ENCODE peak calls at places on chromosomes 3 and 15, in seven cellular contexts. One of them, this sample, is unnamed.

GRCh38 chr3:53970656-53971055 is 79.0 kb upstream of the SELENOK start:
- DNase-seq in keratinocyte: no peak
- DNase-seq in bronchial epithelial cell: peak; percentile 15
- DNase-seq in hepatocyte: peak; percentile 16
- DNase-seq in ascending aorta: no peak
- DNase-seq in transverse colon: no peak
- DNase-seq in fibroblast of lung: no peak
- DNase-seq in this sample: no peak

GRCh38 chr3:150146891-150147761 is 176.4 kb upstream of the PFN2 start:
- DNase-seq in keratinocyte: peak; percentile 26
- DNase-seq in bronchial epithelial cell: peak; percentile 94
- DNase-seq in hepatocyte: peak; percentile 25
- DNase-seq in ascending aorta: no peak
- DNase-seq in transverse colon: peak; percentile 33
- DNase-seq in fibroblast of lung: peak; percentile 98
- DNase-seq in this sample: peak; percentile 85

GRCh38 chr3:136835817-136836510 is 17.0 kb downstream of the SLC35G2 start:
- DNase-seq in keratinocyte: no peak
- DNase-seq in bronchial epithelial cell: no peak
- DNase-seq in hepatocyte: no peak
- DNase-seq in ascending aorta: no peak
- DNase-seq in transverse colon: no peak
- DNase-seq in fibroblast of lung: peak; percentile 30
- DNase-seq in this sample: no peak

GRCh38 chr3:187943677-187944390 is 198.6 kb upstream of the BCL6 start:
- DNase-seq in keratinocyte: no peak
- DNase-seq in bronchial epithelial cell: peak; percentile 85
- DNase-seq in hepatocyte: peak; percentile 21
- DNase-seq in ascending aorta: no peak
- DNase-seq in transverse colon: no peak
- DNase-seq in fibroblast of lung: peak; percentile 42
- DNase-seq in this sample: no peak

GRCh38 chr3:154904328-154904727 is 175.8 kb upstream of the MME start:
- DNase-seq in keratinocyte: no peak
- DNase-seq in bronchial epithelial cell: peak; percentile 39
- DNase-seq in hepatocyte: peak; percentile 13
- DNase-seq in ascending aorta: no peak
- DNase-seq in transverse colon: no peak
- DNase-seq in fibroblast of lung: no peak
- DNase-seq in this sample: no peak

GRCh38 chr3:185717121-185717520 is 107.7 kb downstream of the IGF2BP2 start:
- DNase-seq in keratinocyte: no peak
- DNase-seq in bronchial epithelial cell: peak; percentile 83
- DNase-seq in hepatocyte: peak; percentile 56
- DNase-seq in ascending aorta: no peak
- DNase-seq in transverse colon: no peak
- DNase-seq in fibroblast of lung: peak; percentile 86
- DNase-seq in this sample: peak; percentile 54

GRCh38 chr15:100311099-100311751 is 30.6 kb downstream of the ADAMTS17 start:
- DNase-seq in keratinocyte: no peak
- DNase-seq in bronchial epithelial cell: no peak
- DNase-seq in hepatocyte: no peak
- DNase-seq in ascending aorta: no peak
- DNase-seq in transverse colon: no peak
- DNase-seq in fibroblast of lung: no peak
- DNase-seq in this sample: no peak

GRCh38 chr3:78255403-78255802 is 1215.5 kb downstream of the ROBO2 start:
- DNase-seq in keratinocyte: no peak
- DNase-seq in bronchial epithelial cell: peak; percentile 34
- DNase-seq in hepatocyte: no peak
- DNase-seq in ascending aorta: no peak
- DNase-seq in transverse colon: no peak
- DNase-seq in fibroblast of lung: peak; percentile 74
- DNase-seq in this sample: no peak

GRCh38 chr3:24519368-24520100 is 24.9 kb upstream of the THRB start:
- DNase-seq in keratinocyte: no peak
- DNase-seq in bronchial epithelial cell: no peak
- DNase-seq in hepatocyte: no peak
- DNase-seq in ascending aorta: no peak
- DNase-seq in transverse colon: no peak
- DNase-seq in fibroblast of lung: no peak
- DNase-seq in this sample: no peak

GRCh38 chr15:78804391-78804792 is 6.9 kb downstream of the ADAMTS7 start:
- DNase-seq in keratinocyte: no peak
- DNase-seq in bronchial epithelial cell: no peak
- DNase-seq in hepatocyte: no peak
- DNase-seq in ascending aorta: no peak
- DNase-seq in transverse colon: no peak
- DNase-seq in fibroblast of lung: no peak
- DNase-seq in this sample: no peak

GRCh38 chr3:142418926-142419592 is 28.8 kb downstream of the XRN1 start:
- DNase-seq in keratinocyte: no peak
- DNase-seq in bronchial epithelial cell: no peak
- DNase-seq in hepatocyte: no peak
- DNase-seq in ascending aorta: no peak
- DNase-seq in transverse colon: no peak
- DNase-seq in fibroblast of lung: no peak
- DNase-seq in this sample: no peak

GRCh38 chr3:4988815-4989648 is 9.8 kb downstream of the BHLHE40 start:
- DNase-seq in keratinocyte: no peak
- DNase-seq in bronchial epithelial cell: no peak
- DNase-seq in hepatocyte: peak; percentile 24
- DNase-seq in ascending aorta: no peak
- DNase-seq in transverse colon: peak; percentile 53
- DNase-seq in fibroblast of lung: peak; percentile 48
- DNase-seq in this sample: no peak

GRCh38 chr3:179348325-179349013 is 960 bp downstream of the MFN1 start:
- DNase-seq in keratinocyte: no peak
- DNase-seq in bronchial epithelial cell: peak; percentile 39
- DNase-seq in hepatocyte: peak; percentile 18
- DNase-seq in ascending aorta: no peak
- DNase-seq in transverse colon: no peak
- DNase-seq in fibroblast of lung: no peak
- DNase-seq in this sample: no peak

GRCh38 chr3:64747682-64748081 is 59.9 kb upstream of the ADAMTS9 start:
- DNase-seq in keratinocyte: no peak
- DNase-seq in bronchial epithelial cell: no peak
- DNase-seq in hepatocyte: no peak
- DNase-seq in ascending aorta: no peak
- DNase-seq in transverse colon: no peak
- DNase-seq in fibroblast of lung: peak; percentile 6
- DNase-seq in this sample: no peak

GRCh38 chr15:97319316-97319715 is 641.2 kb upstream of the ARRDC4 start:
- DNase-seq in keratinocyte: no peak
- DNase-seq in bronchial epithelial cell: no peak
- DNase-seq in hepatocyte: peak; percentile 4
- DNase-seq in ascending aorta: no peak
- DNase-seq in transverse colon: no peak
- DNase-seq in fibroblast of lung: no peak
- DNase-seq in this sample: peak; percentile 63

GRCh38 chr15:66854012-66854965 is 152.3 kb downstream of the SMAD6 start:
- DNase-seq in keratinocyte: no peak
- DNase-seq in bronchial epithelial cell: no peak
- DNase-seq in hepatocyte: no peak
- DNase-seq in ascending aorta: no peak
- DNase-seq in transverse colon: peak; percentile 7
- DNase-seq in fibroblast of lung: no peak
- DNase-seq in this sample: no peak

GRCh38 chr3:126683506-126683905 is 20.5 kb upstream of the CHCHD6 start:
- DNase-seq in keratinocyte: no peak
- DNase-seq in bronchial epithelial cell: peak; percentile 17
- DNase-seq in hepatocyte: no peak
- DNase-seq in ascending aorta: no peak
- DNase-seq in transverse colon: no peak
- DNase-seq in fibroblast of lung: no peak
- DNase-seq in this sample: no peak

GRCh38 chr3:190531406-190531805 is 17.5 kb downstream of the IL1RAP start:
- DNase-seq in keratinocyte: peak; percentile 58
- DNase-seq in bronchial epithelial cell: peak; percentile 95
- DNase-seq in hepatocyte: no peak
- DNase-seq in ascending aorta: no peak
- DNase-seq in transverse colon: no peak
- DNase-seq in fibroblast of lung: peak; percentile 51
- DNase-seq in this sample: no peak

GRCh38 chr3:107283948-107284347 is 93.3 kb upstream of the CCDC54 start:
- DNase-seq in keratinocyte: no peak
- DNase-seq in bronchial epithelial cell: peak; percentile 29
- DNase-seq in hepatocyte: no peak
- DNase-seq in ascending aorta: no peak
- DNase-seq in transverse colon: no peak
- DNase-seq in fibroblast of lung: peak; percentile 17
- DNase-seq in this sample: no peak

GRCh38 chr3:86923071-86923476 is 67.9 kb downstream of the VGLL3 start:
- DNase-seq in keratinocyte: peak; percentile 41
- DNase-seq in bronchial epithelial cell: peak; percentile 91
- DNase-seq in hepatocyte: peak; percentile 12
- DNase-seq in ascending aorta: no peak
- DNase-seq in transverse colon: no peak
- DNase-seq in fibroblast of lung: peak; percentile 85
- DNase-seq in this sample: no peak

GRCh38 chr3:100082724-100083123 is 31.6 kb downstream of the FILIP1L start:
- DNase-seq in keratinocyte: no peak
- DNase-seq in bronchial epithelial cell: no peak
- DNase-seq in hepatocyte: no peak
- DNase-seq in ascending aorta: no peak
- DNase-seq in transverse colon: no peak
- DNase-seq in fibroblast of lung: peak; percentile 62
- DNase-seq in this sample: no peak

GRCh38 chr15:101455291-101455916 is 34.1 kb downstream of the PCSK6 start:
- DNase-seq in keratinocyte: no peak
- DNase-seq in bronchial epithelial cell: no peak
- DNase-seq in hepatocyte: no peak
- DNase-seq in ascending aorta: no peak
- DNase-seq in transverse colon: no peak
- DNase-seq in fibroblast of lung: no peak
- DNase-seq in this sample: no peak

GRCh38 chr15:59436774-59437472 is 1.1 kb upstream of the FAM81A start:
- DNase-seq in keratinocyte: no peak
- DNase-seq in bronchial epithelial cell: no peak
- DNase-seq in hepatocyte: no peak
- DNase-seq in ascending aorta: no peak
- DNase-seq in transverse colon: no peak
- DNase-seq in fibroblast of lung: no peak
- DNase-seq in this sample: no peak

GRCh38 chr3:42804831-42805821 is 836 bp upstream of the HIGD1A start:
- DNase-seq in keratinocyte: no peak
- DNase-seq in bronchial epithelial cell: no peak
- DNase-seq in hepatocyte: peak; percentile 62
- DNase-seq in ascending aorta: no peak
- DNase-seq in transverse colon: peak; percentile 35
- DNase-seq in fibroblast of lung: peak; percentile 8
- DNase-seq in this sample: no peak

GRCh38 chr3:62607287-62608029 is 234.1 kb upstream of the FEZF2 start:
- DNase-seq in keratinocyte: no peak
- DNase-seq in bronchial epithelial cell: peak; percentile 93
- DNase-seq in hepatocyte: no peak
- DNase-seq in ascending aorta: no peak
- DNase-seq in transverse colon: no peak
- DNase-seq in fibroblast of lung: peak; percentile 95
- DNase-seq in this sample: peak; percentile 56

GRCh38 chr15:32824777-32825176 is 107.0 kb downstream of the GREM1 start:
- DNase-seq in keratinocyte: peak; percentile 5
- DNase-seq in bronchial epithelial cell: peak; percentile 91
- DNase-seq in hepatocyte: no peak
- DNase-seq in ascending aorta: no peak
- DNase-seq in transverse colon: no peak
- DNase-seq in fibroblast of lung: peak; percentile 97
- DNase-seq in this sample: peak; percentile 93

GRCh38 chr3:101867521-101867920 is 18.2 kb downstream of the NFKBIZ start:
- DNase-seq in keratinocyte: no peak
- DNase-seq in bronchial epithelial cell: no peak
- DNase-seq in hepatocyte: no peak
- DNase-seq in ascending aorta: no peak
- DNase-seq in transverse colon: no peak
- DNase-seq in fibroblast of lung: no peak
- DNase-seq in this sample: no peak

GRCh38 chr3:11283126-11283478 is 10.9 kb downstream of the ATG7 start:
- DNase-seq in keratinocyte: no peak
- DNase-seq in bronchial epithelial cell: no peak
- DNase-seq in hepatocyte: no peak
- DNase-seq in ascending aorta: no peak
- DNase-seq in transverse colon: no peak
- DNase-seq in fibroblast of lung: no peak
- DNase-seq in this sample: no peak

GRCh38 chr3:187490366-187490765 is 122.2 kb downstream of the RTP4 start:
- DNase-seq in keratinocyte: no peak
- DNase-seq in bronchial epithelial cell: no peak
- DNase-seq in hepatocyte: no peak
- DNase-seq in ascending aorta: no peak
- DNase-seq in transverse colon: no peak
- DNase-seq in fibroblast of lung: peak; percentile 11
- DNase-seq in this sample: no peak

GRCh38 chr3:24086597-24087369 is 141.7 kb downstream of the NR1D2 start:
- DNase-seq in keratinocyte: no peak
- DNase-seq in bronchial epithelial cell: no peak
- DNase-seq in hepatocyte: peak; percentile 17
- DNase-seq in ascending aorta: no peak
- DNase-seq in transverse colon: no peak
- DNase-seq in fibroblast of lung: peak; percentile 24
- DNase-seq in this sample: no peak

GRCh38 chr15:52798529-52799101 is 8.5 kb upstream of the ONECUT1 start:
- DNase-seq in keratinocyte: no peak
- DNase-seq in bronchial epithelial cell: no peak
- DNase-seq in hepatocyte: no peak
- DNase-seq in ascending aorta: no peak
- DNase-seq in transverse colon: no peak
- DNase-seq in fibroblast of lung: no peak
- DNase-seq in this sample: no peak
- H3K27me3 ChIP-seq in keratinocyte: peaks cover 100% of the 10 kb centered on the region
- H3K27me3 ChIP-seq in bronchial epithelial cell: peaks cover 75% of the 10 kb centered on the region
- H3K27me3 ChIP-seq in hepatocyte: peaks cover 100% of the 10 kb centered on the region
- H3K27me3 ChIP-seq in ascending aorta: peaks cover 11% of the 10 kb centered on the region
- H3K27me3 ChIP-seq in transverse colon: peaks cover 100% of the 10 kb centered on the region
- H3K27me3 ChIP-seq in fibroblast of lung: peaks cover 92% of the 10 kb centered on the region
- H3K27me3 ChIP-seq in this sample: peaks cover 92% of the 10 kb centered on the region

GRCh38 chr3:106116733-106117489 is 248.1 kb upstream of the CBLB start:
- DNase-seq in keratinocyte: no peak
- DNase-seq in bronchial epithelial cell: no peak
- DNase-seq in hepatocyte: no peak
- DNase-seq in ascending aorta: no peak
- DNase-seq in transverse colon: no peak
- DNase-seq in fibroblast of lung: no peak
- DNase-seq in this sample: no peak
- H3K36me3 ChIP-seq in keratinocyte: no peaks in the 10 kb centered on the region
- H3K36me3 ChIP-seq in bronchial epithelial cell: no peaks in the 10 kb centered on the region
- H3K36me3 ChIP-seq in hepatocyte: no peaks in the 10 kb centered on the region
- H3K36me3 ChIP-seq in ascending aorta: no peaks in the 10 kb centered on the region
- H3K36me3 ChIP-seq in transverse colon: no peaks in the 10 kb centered on the region
- H3K36me3 ChIP-seq in fibroblast of lung: no peaks in the 10 kb centered on the region
- H3K36me3 ChIP-seq in this sample: no peaks in the 10 kb centered on the region

GRCh38 chr3:193782280-193782654 is 189.3 kb downstream of the OPA1 start:
- DNase-seq in keratinocyte: peak; percentile 54
- DNase-seq in bronchial epithelial cell: peak; percentile 87
- DNase-seq in hepatocyte: peak; percentile 79
- DNase-seq in ascending aorta: no peak
- DNase-seq in transverse colon: peak; percentile 35
- DNase-seq in fibroblast of lung: peak; percentile 84
- DNase-seq in this sample: peak; percentile 93
- H3K27me3 ChIP-seq in keratinocyte: peaks cover 11% of the 10 kb centered on the region
- H3K27me3 ChIP-seq in bronchial epithelial cell: peaks cover 9% of the 10 kb centered on the region
- H3K27me3 ChIP-seq in hepatocyte: no peaks in the 10 kb centered on the region
- H3K27me3 ChIP-seq in ascending aorta: no peaks in the 10 kb centered on the region
- H3K27me3 ChIP-seq in transverse colon: no peaks in the 10 kb centered on the region
- H3K27me3 ChIP-seq in fibroblast of lung: peaks cover 26% of the 10 kb centered on the region
- H3K27me3 ChIP-seq in this sample: no peaks in the 10 kb centered on the region

GRCh38 chr3:48685293-48685602 is 467 bp downstream of the NCKIPSD start:
- DNase-seq in keratinocyte: no peak
- DNase-seq in bronchial epithelial cell: no peak
- DNase-seq in hepatocyte: no peak
- DNase-seq in ascending aorta: no peak
- DNase-seq in transverse colon: no peak
- DNase-seq in fibroblast of lung: no peak
- DNase-seq in this sample: no peak
- H3K36me3 ChIP-seq in keratinocyte: peaks cover 40% of the 10 kb centered on the region
- H3K36me3 ChIP-seq in bronchial epithelial cell: peaks cover 33% of the 10 kb centered on the region
- H3K36me3 ChIP-seq in hepatocyte: no peaks in the 10 kb centered on the region
- H3K36me3 ChIP-seq in ascending aorta: peaks cover 49% of the 10 kb centered on the region
- H3K36me3 ChIP-seq in transverse colon: no peaks in the 10 kb centered on the region
- H3K36me3 ChIP-seq in fibroblast of lung: peaks cover 39% of the 10 kb centered on the region
- H3K36me3 ChIP-seq in this sample: peaks cover 6% of the 10 kb centered on the region

This sample was measured in kidney epithelial cell.